ENCODE peak calls at places on chromosomes 3 and 15, in eight cellular contexts. Q is AML-193; E is activated T-cell treated with anti-CD3 and anti-CD28 coated beads for 1 hour; G is SW480; C is H54; S is activated naive CD8-positive, alpha-beta T cell treated with anti-CD3 and anti-CD28 coated beads, Interleukin-2, amount 50 U/mL, for 16 hours; K is OCI-LY7; I is H7. T is an unnamed sample.

GRCh38 chr3:172332256-172333041 is 115.8 kb downstream of the GHSR start:
- DNase-seq in Q (peak), E (peak), G (peak), C (peak), S (no peak), K (peak), I (peak), T (no peak)

GRCh38 chr3:101913173-101913572 is 63.9 kb downstream of the NFKBIZ start:
- DNase-seq in Q (no peak), E (no peak), G (no peak), C (no peak), S (no peak), K (no peak), I (no peak), T (no peak)

GRCh38 chr3:42230860-42231259 is 35.1 kb downstream of the CCK start:
- DNase-seq in Q (no peak), E (no peak), G (no peak), C (no peak), S (no peak), K (no peak), I (no peak), T (no peak)

GRCh38 chr3:26347150-26347549 is 275.4 kb upstream of the LRRC3B start:
- DNase-seq in Q (no peak), E (no peak), G (no peak), C (no peak), S (no peak), K (no peak), I (no peak), T (no peak)

GRCh38 chr15:75661041-75661778 is 13.5 kb downstream of the SNX33 start:
- DNase-seq in Q (no peak), E (no peak), G (peak), C (peak), S (no peak), K (no peak), I (peak), T (no peak)

GRCh38 chr3:72334681-72335457 is 513.4 kb downstream of the SHQ1 start:
- DNase-seq in Q (no peak), E (no peak), G (no peak), C (no peak), S (no peak), K (no peak), I (peak), T (no peak)

GRCh38 chr3:39350714-39351113 is 21.2 kb downstream of the CCR8 start:
- DNase-seq in Q (peak), E (no peak), G (no peak), C (no peak), S (no peak), K (no peak), I (no peak), T (peak)

GRCh38 chr15:99504823-99505551 is 60.8 kb upstream of the MEF2A start:
- DNase-seq in Q (no peak), E (no peak), G (peak), C (no peak), S (no peak), K (peak), I (no peak), T (no peak)

GRCh38 chr15:99844150-99844549 is 110.9 kb upstream of the LYSMD4 start:
- DNase-seq in Q (no peak), E (no peak), G (no peak), C (no peak), S (no peak), K (no peak), I (no peak), T (no peak)

GRCh38 chr3:98521897-98522537 is 685 bp downstream of the CLDND1 start:
- DNase-seq in Q (peak), E (peak), G (peak), C (peak), S (peak), K (peak), I (peak), T (no peak)

GRCh38 chr3:48065035-48065434 is 48.8 kb upstream of the MAP4 start:
- DNase-seq in Q (no peak), E (no peak), G (no peak), C (no peak), S (no peak), K (no peak), I (no peak), T (no peak)

GRCh38 chr3:143977326-143978262 is 6.0 kb downstream of the DIPK2A start:
- DNase-seq in Q (peak), E (no peak), G (no peak), C (no peak), S (no peak), K (no peak), I (no peak), T (peak)

GRCh38 chr3:168524129-168524528 is 428.4 kb upstream of the GOLIM4 start:
- DNase-seq in Q (no peak), E (no peak), G (no peak), C (no peak), S (no peak), K (no peak), I (no peak), T (no peak)

GRCh38 chr15:72271221-72271620 is 1.1 kb downstream of the PARP6 start:
- DNase-seq in Q (no peak), E (no peak), G (no peak), C (no peak), S (no peak), K (no peak), I (no peak), T (no peak)

GRCh38 chr15:71753346-71753745 is 57.0 kb upstream of the NR2E3 start:
- DNase-seq in Q (no peak), E (no peak), G (no peak), C (no peak), S (no peak), K (no peak), I (no peak), T (no peak)

GRCh38 chr3:157868881-157869280 is 237.3 kb downstream of the SHOX2 start:
- DNase-seq in Q (no peak), E (no peak), G (no peak), C (no peak), S (no peak), K (no peak), I (no peak), T (no peak)

GRCh38 chr3:99704417-99704816 is 66.0 kb downstream of the COL8A1 start:
- DNase-seq in Q (no peak), E (no peak), G (no peak), C (no peak), S (no peak), K (no peak), I (no peak), T (no peak)

GRCh38 chr15:25394893-25395292 is 43.9 kb downstream of the UBE3A start:
- DNase-seq in Q (no peak), E (no peak), G (no peak), C (no peak), S (no peak), K (no peak), I (no peak), T (no peak)

GRCh38 chr15:80747317-80748053 is 31.7 kb upstream of the CEMIP start:
- DNase-seq in Q (no peak), E (no peak), G (no peak), C (no peak), S (no peak), K (no peak), I (no peak), T (no peak)

GRCh38 chr15:47296911-47297310 is 420.4 kb upstream of the SEMA6D start:
- DNase-seq in Q (no peak), E (no peak), G (no peak), C (no peak), S (no peak), K (no peak), I (no peak), T (no peak)

GRCh38 chr3:113898892-113899291 is 48.9 kb upstream of the ZDHHC23 start:
- DNase-seq in Q (peak), E (no peak), G (no peak), C (no peak), S (no peak), K (no peak), I (no peak), T (no peak)

GRCh38 chr3:45771166-45771775 is 25.1 kb downstream of the SLC6A20 start:
- DNase-seq in Q (no peak), E (no peak), G (no peak), C (no peak), S (no peak), K (no peak), I (no peak), T (no peak)

GRCh38 chr3:147422934-147423599 is 13.9 kb downstream of the ZIC1 start:
- DNase-seq in Q (no peak), E (no peak), G (no peak), C (no peak), S (no peak), K (no peak), I (peak), T (no peak)

GRCh38 chr15:81098884-81099601 is 35.0 kb upstream of the CFAP161 start:
- DNase-seq in Q (peak), E (no peak), G (no peak), C (no peak), S (no peak), K (no peak), I (no peak), T (peak)

GRCh38 chr15:25226360-25226759 is 212.5 kb downstream of the UBE3A start:
- DNase-seq in Q (no peak), E (no peak), G (no peak), C (no peak), S (no peak), K (no peak), I (no peak), T (no peak)

GRCh38 chr15:58332676-58333400 is 99.0 kb upstream of the LIPC start:
- DNase-seq in Q (peak), E (no peak), G (no peak), C (no peak), S (no peak), K (no peak), I (no peak), T (peak)

GRCh38 chr3:174441588-174442316 is 417.4 kb upstream of the NAALADL2 start:
- DNase-seq in Q (peak), E (no peak), G (no peak), C (no peak), S (no peak), K (no peak), I (peak), T (no peak)

GRCh38 chr3:127764841-127765362 is 57.4 kb downstream of the MGLL start:
- DNase-seq in Q (no peak), E (no peak), G (no peak), C (no peak), S (no peak), K (no peak), I (no peak), T (no peak)

T was measured in KG1.